ENCODE peak calls at places on chromosomes 1 and 21, in nine cellular contexts. M, O, J, P, Y, B, X, Q and E are unnamed samples.

GRCh38 chr1:206510371-206510770 is 3.0 kb downstream of the RASSF5 start:
- DNase-seq in J (no peak), B (no peak), Y (no peak), Q (no peak), M (no peak), X (no peak), O (no peak), P (no peak), E (no peak)

GRCh38 chr1:198756470-198756869 is 117.6 kb downstream of the PTPRC start:
- DNase-seq in B (no peak), X (no peak), Q (no peak), Y (no peak), M (no peak), P (no peak), O (no peak), J (peak; percentile 29), E (no peak)

GRCh38 chr1:23563755-23564374 is 4.6 kb upstream of the ID3 start:
- DNase-seq in M (no peak), B (no peak), Q (no peak), X (no peak), Y (no peak), J (no peak), P (no peak), O (no peak), E (no peak)

GRCh38 chr1:228275435-228276342 is 67.8 kb downstream of the OBSCN start:
- DNase-seq in Y (no peak), J (peak; percentile 79), X (peak; percentile 74), B (peak; percentile 62), Q (peak; percentile 49), O (peak; percentile 89), M (peak; percentile 82), P (peak; percentile 80), E (peak; percentile 71)

GRCh38 chr1:167342846-167343245 is 122.2 kb downstream of the POU2F1 start:
- DNase-seq in B (peak; percentile 45), X (peak; percentile 19), P (no peak), O (no peak), Q (no peak), M (no peak), Y (no peak), J (peak; percentile 42), E (no peak)

GRCh38 chr21:33430858-33431257 is 27.6 kb downstream of the IFNGR2 start:
- DNase-seq in Y (no peak), J (no peak), B (no peak), Q (no peak), P (no peak), M (no peak), O (no peak), X (no peak), E (no peak)

GRCh38 chr1:47934243-47934805 is 62.9 kb downstream of the TRABD2B start:
- DNase-seq in Q (no peak), P (no peak), X (no peak), O (no peak), B (no peak), J (no peak), Y (no peak), M (no peak), E (no peak)

GRCh38 chr1:205172729-205173366 is 38.7 kb downstream of the DSTYK start:
- DNase-seq in X (no peak), J (no peak), P (no peak), O (no peak), Y (peak; percentile 96), M (no peak), Q (no peak), B (no peak), E (no peak)

GRCh38 chr1:38551318-38551717 is 308.3 kb downstream of the RRAGC start:
- DNase-seq in J (no peak), M (no peak), O (no peak), B (no peak), X (no peak), Q (no peak), Y (no peak), P (no peak), E (no peak)

GRCh38 chr21:36709868-36710728 is 11.2 kb downstream of the SIM2 start:
- DNase-seq in B (no peak), P (no peak), O (no peak), Q (no peak), J (no peak), Y (no peak), M (no peak), X (no peak), E (no peak)

GRCh38 chr1:56194911-56195310 is 384.5 kb downstream of the PLPP3 start:
- DNase-seq in J (no peak), B (no peak), Q (no peak), P (no peak), O (no peak), M (no peak), Y (no peak), X (no peak), E (no peak)

GRCh38 chr1:152034324-152034653 is 2.5 kb downstream of the S100A11 start:
- DNase-seq in X (no peak), M (no peak), B (no peak), P (no peak), Y (no peak), Q (no peak), O (no peak), J (no peak), E (no peak)